ENCODE peak calls at places on chromosomes 12 and 14, in seven cellular contexts. I, W, X, Q, D, H and V are unnamed samples.

GRCh38 chr12:101064721-101065120 is 145.3 kb downstream of the SLC5A8 start:
- DNase-seq in I (no peak), W (no peak), X (no peak), Q (no peak), D (no peak), H (no peak), V (no peak)

GRCh38 chr12:3043406-3043805 is 33.8 kb upstream of the TSPAN9 start:
- DNase-seq in I (no peak), W (no peak), X (no peak), Q (no peak), D (no peak), H (no peak), V (no peak)

GRCh38 chr14:101905614-101906013 is 58.8 kb upstream of the DYNC1H1 start:
- DNase-seq in I (no peak), W (no peak), X (no peak), Q (no peak), D (no peak), H (no peak), V (no peak)

GRCh38 chr14:91714805-91715204 is 17.1 kb downstream of the CATSPERB start:
- DNase-seq in I (no peak), W (no peak), X (no peak), Q (peak), D (peak), H (no peak), V (no peak)

GRCh38 chr12:54030889-54031860 is 1.7 kb upstream of the HOXC5 start:
- DNase-seq in I (no peak), W (no peak), X (no peak), Q (no peak), D (no peak), H (peak), V (peak)

GRCh38 chr14:64762044-64763034 is 58.1 kb downstream of the PLEKHG3 start:
- DNase-seq in I (peak), W (peak), X (peak), Q (peak), D (peak), H (peak), V (peak)

GRCh38 chr14:72662213-72662612 is 231.7 kb downstream of the DPF3 start:
- DNase-seq in I (no peak), W (no peak), X (no peak), Q (no peak), D (no peak), H (no peak), V (no peak)

GRCh38 chr14:57519051-57519450 is 25.4 kb upstream of the CCDC198 start:
- DNase-seq in I (no peak), W (no peak), X (no peak), Q (no peak), D (no peak), H (no peak), V (no peak)

GRCh38 chr14:74910556-74910955 is 12.5 kb downstream of the RPS6KL1 start:
- DNase-seq in I (no peak), W (no peak), X (no peak), Q (no peak), D (no peak), H (no peak), V (peak)

GRCh38 chr12:51620448-51620847 is 29.4 kb downstream of the SCN8A start:
- DNase-seq in I (no peak), W (no peak), X (no peak), Q (no peak), D (no peak), H (no peak), V (peak)

GRCh38 chr12:6370994-6371754 is 4.2 kb downstream of the SCNN1A start:
- DNase-seq in I (no peak), W (no peak), X (no peak), Q (no peak), D (no peak), H (no peak), V (peak)

GRCh38 chr12:88662093-88662492 is 81.8 kb upstream of the KITLG start:
- DNase-seq in I (no peak), W (no peak), X (no peak), Q (no peak), D (no peak), H (no peak), V (no peak)

GRCh38 chr12:118773956-118774723 is 207.2 kb upstream of the SRRM4 start:
- DNase-seq in I (peak), W (no peak), X (no peak), Q (no peak), D (no peak), H (no peak), V (no peak)

GRCh38 chr12:105761075-105761474 is 377.7 kb downstream of the NUAK1 start:
- DNase-seq in I (no peak), W (no peak), X (no peak), Q (no peak), D (no peak), H (no peak), V (peak)

GRCh38 chr12:113030875-113031525 is 25.5 kb upstream of the DTX1 start:
- DNase-seq in I (peak), W (no peak), X (no peak), Q (no peak), D (no peak), H (no peak), V (peak)

GRCh38 chr12:105385141-105385540 is 54.6 kb downstream of the C12orf75 start:
- DNase-seq in I (no peak), W (no peak), X (no peak), Q (no peak), D (no peak), H (no peak), V (peak)

GRCh38 chr12:31773223-31773750 is 44.5 kb upstream of the AMN1 start:
- DNase-seq in I (no peak), W (no peak), X (no peak), Q (no peak), D (no peak), H (no peak), V (no peak)

GRCh38 chr14:55356913-55357312 is 54.7 kb downstream of the ATG14 start:
- DNase-seq in I (no peak), W (no peak), X (no peak), Q (no peak), D (no peak), H (no peak), V (no peak)

GRCh38 chr12:100450726-100451125 is 22.9 kb upstream of the NR1H4 start:
- DNase-seq in I (no peak), W (no peak), X (no peak), Q (no peak), D (no peak), H (no peak), V (peak)

GRCh38 chr14:105329411-105330200 is 15.1 kb downstream of the PACS2 start:
- DNase-seq in I (no peak), W (no peak), X (no peak), Q (no peak), D (no peak), H (no peak), V (no peak)

GRCh38 chr14:71399057-71399487 is 491.8 kb downstream of the PCNX1 start:
- DNase-seq in I (peak), W (no peak), X (no peak), Q (no peak), D (peak), H (no peak), V (peak)

GRCh38 chr14:73712540-73713141 is 1.5 kb downstream of the PNMA1 start:
- DNase-seq in I (peak), W (no peak), X (no peak), Q (no peak), D (peak), H (no peak), V (peak)

GRCh38 chr14:51094901-51095853 is at the start of gene TRIM9:
- DNase-seq in I (peak), W (peak), X (peak), Q (peak), D (peak), H (peak), V (peak)

GRCh38 chr12:41959271-41959670 is 185.4 kb downstream of the GXYLT1 start:
- DNase-seq in I (no peak), W (no peak), X (no peak), Q (no peak), D (no peak), H (no peak), V (no peak)

GRCh38 chr12:121797937-121798801 is 4.7 kb upstream of the RHOF start:
- DNase-seq in I (peak), W (no peak), X (no peak), Q (no peak), D (no peak), H (peak), V (peak)

GRCh38 chr14:99468836-99469592 is 11.6 kb downstream of the SETD3 start:
- DNase-seq in I (no peak), W (no peak), X (no peak), Q (no peak), D (no peak), H (no peak), V (no peak)

GRCh38 chr14:102140750-102141145 is 1.1 kb downstream of the WDR20 start:
- DNase-seq in I (peak), W (no peak), X (no peak), Q (no peak), D (no peak), H (no peak), V (no peak)

GRCh38 chr12:75779891-75780501 is 251.6 kb downstream of the PHLDA1 start:
- DNase-seq in I (no peak), W (no peak), X (no peak), Q (no peak), D (no peak), H (no peak), V (no peak)

GRCh38 chr12:124994435-124994975 is 1.1 kb downstream of the BRI3BP start:
- DNase-seq in I (peak), W (no peak), X (no peak), Q (no peak), D (peak), H (no peak), V (no peak)

GRCh38 chr14:75050852-75051555 is at the start of gene MLH3:
- DNase-seq in I (peak), W (peak), X (peak), Q (peak), D (peak), H (peak), V (peak)

GRCh38 chr12:74370608-74371216 is 166.9 kb upstream of the ATXN7L3B start:
- DNase-seq in I (no peak), W (no peak), X (no peak), Q (no peak), D (no peak), H (no peak), V (no peak)

GRCh38 chr14:98181768-98182167 is 1090.2 kb downstream of the BCL11B start:
- DNase-seq in I (no peak), W (no peak), X (no peak), Q (no peak), D (no peak), H (no peak), V (no peak)

GRCh38 chr12:13405961-13406703 is 209.6 kb downstream of the EMP1 start:
- DNase-seq in I (no peak), W (no peak), X (no peak), Q (no peak), D (no peak), H (no peak), V (no peak)

GRCh38 chr12:57549909-57550627 is at the start of gene KIF5A:
- DNase-seq in I (peak), W (peak), X (peak), Q (peak), D (peak), H (no peak), V (peak)

GRCh38 chr12:53063708-53064612 is 14.1 kb downstream of the TNS2 start:
- DNase-seq in I (no peak), W (no peak), X (no peak), Q (no peak), D (no peak), H (peak), V (peak)

GRCh38 chr14:54189358-54190354 is 207.2 kb upstream of the CDKN3 start:
- DNase-seq in I (no peak), W (no peak), X (no peak), Q (no peak), D (no peak), H (no peak), V (peak)

GRCh38 chr12:27619308-27619707 is 76.9 kb upstream of the REP15 start:
- DNase-seq in I (no peak), W (no peak), X (no peak), Q (no peak), D (no peak), H (no peak), V (peak)

GRCh38 chr14:52080171-52080800 is 11.4 kb upstream of the NID2 start:
- DNase-seq in I (no peak), W (no peak), X (no peak), Q (no peak), D (no peak), H (no peak), V (peak)

GRCh38 chr14:81351205-81351604 is 48.9 kb downstream of the STON2 start:
- DNase-seq in I (no peak), W (no peak), X (no peak), Q (no peak), D (no peak), H (no peak), V (no peak)

GRCh38 chr14:96104469-96105057 is 65.4 kb downstream of the C14orf132 start:
- DNase-seq in I (no peak), W (no peak), X (no peak), Q (no peak), D (no peak), H (peak), V (peak)